ENCODE peak calls at places on chromosomes 11 and 22, in six cellular contexts. D is anterior cingulate cortex, I is pulmonary artery endothelial cell, C is adipocyte, J is NAMALWA, K is Panc1. E is an unnamed sample.

GRCh38 chr11:65225284-65226102 is 36.3 kb upstream of the POLA2 start:
- DNase-seq in D (no peak), I (no peak), C (peak), J (peak), K (peak), E (peak)

GRCh38 chr22:31876156-31877035 is 67.9 kb upstream of the YWHAH start:
- DNase-seq in D (no peak), I (no peak), C (peak), J (no peak), K (no peak), E (no peak)

GRCh38 chr11:112310867-112311266 is 50.2 kb upstream of the PLET1 start:
- DNase-seq in D (no peak), I (no peak), C (no peak), J (no peak), K (no peak), E (no peak)

GRCh38 chr22:50684501-50684900 is 11.9 kb downstream of the SHANK3 start:
- DNase-seq in D (no peak), I (no peak), C (no peak), J (no peak), K (no peak), E (no peak)

GRCh38 chr22:50482107-50483074 is 1.0 kb downstream of the ADM2 start:
- DNase-seq in D (no peak), I (no peak), C (no peak), J (no peak), K (no peak), E (no peak)

GRCh38 chr11:107018902-107019493 is 722 bp upstream of the GUCY1A2 start:
- DNase-seq in D (peak), I (peak), C (peak), J (no peak), K (no peak), E (peak)

GRCh38 chr11:17439316-17439782 is 37.3 kb downstream of the ABCC8 start:
- DNase-seq in D (no peak), I (no peak), C (no peak), J (no peak), K (peak), E (no peak)

GRCh38 chr11:45610627-45611026 is 54.8 kb downstream of the CHST1 start:
- DNase-seq in D (no peak), I (no peak), C (no peak), J (no peak), K (no peak), E (no peak)

GRCh38 chr11:78214331-78215194 is 25.8 kb downstream of the USP35 start:
- DNase-seq in D (no peak), I (no peak), C (no peak), J (no peak), K (no peak), E (no peak)

GRCh38 chr11:29641201-29641600 is 375.6 kb downstream of the KCNA4 start:
- DNase-seq in D (no peak), I (no peak), C (no peak), J (no peak), K (no peak), E (no peak)

GRCh38 chr11:76724162-76724768 is 53.7 kb upstream of the LRRC32 start:
- DNase-seq in D (no peak), I (no peak), C (no peak), J (peak), K (no peak), E (no peak)

GRCh38 chr22:36029406-36029755 is 757 bp upstream of the RBFOX2 start:
- DNase-seq in D (no peak), I (no peak), C (peak), J (no peak), K (no peak), E (no peak)

GRCh38 chr11:126359431-126360048 is 4.1 kb downstream of the ST3GAL4 start:
- DNase-seq in D (peak), I (no peak), C (peak), J (no peak), K (no peak), E (no peak)

GRCh38 chr22:19723165-19723989 is at the start of gene GP1BB:
- DNase-seq in D (no peak), I (no peak), C (no peak), J (no peak), K (no peak), E (peak)

GRCh38 chr11:125221499-125221898 is 56.9 kb downstream of the PKNOX2 start:
- DNase-seq in D (no peak), I (no peak), C (no peak), J (no peak), K (no peak), E (no peak)

GRCh38 chr11:10500757-10501684 is 40.0 kb downstream of the RNF141 start:
- DNase-seq in D (no peak), I (no peak), C (no peak), J (no peak), K (no peak), E (no peak)